ENCODE peak calls at places on chromosome 3, in eight cellular contexts. One of them, this sample, is unnamed.

GRCh38 chr3:48314542-48314941 is 18.9 kb downstream of the SPINK8 start:
- DNase-seq in HAP-1: no peak
- DNase-seq in fibroblast of mammary gland: no peak
- DNase-seq in activated effector memory CD4-positive, alpha-beta T cell treated with Interleukin-2 at 50 U/mL for 16 hours: no peak
- DNase-seq in H4: no peak
- DNase-seq in stomach: no peak
- DNase-seq in iPS-NIHi11: no peak
- DNase-seq in EH: no peak
- DNase-seq in this sample: no peak

GRCh38 chr3:138768126-138768525 is 66.6 kb downstream of the PIK3CB start:
- DNase-seq in HAP-1: no peak
- DNase-seq in fibroblast of mammary gland: no peak
- DNase-seq in activated effector memory CD4-positive, alpha-beta T cell treated with Interleukin-2 at 50 U/mL for 16 hours: no peak
- DNase-seq in H4: no peak
- DNase-seq in stomach: no peak
- DNase-seq in iPS-NIHi11: no peak
- DNase-seq in EH: no peak
- DNase-seq in this sample: no peak

GRCh38 chr3:52326976-52327375 is 10.9 kb downstream of the DNAH1 start:
- DNase-seq in HAP-1: no peak
- DNase-seq in fibroblast of mammary gland: no peak
- DNase-seq in activated effector memory CD4-positive, alpha-beta T cell treated with Interleukin-2 at 50 U/mL for 16 hours: no peak
- DNase-seq in H4: no peak
- DNase-seq in stomach: no peak
- DNase-seq in iPS-NIHi11: no peak
- DNase-seq in EH: no peak
- DNase-seq in this sample: no peak

GRCh38 chr3:36461588-36461987 is 81.3 kb downstream of the STAC start:
- DNase-seq in HAP-1: no peak
- DNase-seq in fibroblast of mammary gland: peak
- DNase-seq in activated effector memory CD4-positive, alpha-beta T cell treated with Interleukin-2 at 50 U/mL for 16 hours: no peak
- DNase-seq in H4: no peak
- DNase-seq in stomach: no peak
- DNase-seq in iPS-NIHi11: no peak
- DNase-seq in EH: peak
- DNase-seq in this sample: no peak

GRCh38 chr3:55285156-55285555 is 201.9 kb downstream of the WNT5A start:
- DNase-seq in HAP-1: no peak
- DNase-seq in fibroblast of mammary gland: peak
- DNase-seq in activated effector memory CD4-positive, alpha-beta T cell treated with Interleukin-2 at 50 U/mL for 16 hours: no peak
- DNase-seq in H4: no peak
- DNase-seq in stomach: no peak
- DNase-seq in iPS-NIHi11: no peak
- DNase-seq in EH: peak
- DNase-seq in this sample: no peak

GRCh38 chr3:107410606-107411005 is 33.4 kb downstream of the CCDC54 start:
- DNase-seq in HAP-1: no peak
- DNase-seq in fibroblast of mammary gland: no peak
- DNase-seq in activated effector memory CD4-positive, alpha-beta T cell treated with Interleukin-2 at 50 U/mL for 16 hours: no peak
- DNase-seq in H4: no peak
- DNase-seq in stomach: no peak
- DNase-seq in iPS-NIHi11: no peak
- DNase-seq in EH: no peak
- DNase-seq in this sample: no peak

GRCh38 chr3:41726891-41727290 is 235.0 kb downstream of the ULK4 start:
- DNase-seq in HAP-1: no peak
- DNase-seq in fibroblast of mammary gland: no peak
- DNase-seq in activated effector memory CD4-positive, alpha-beta T cell treated with Interleukin-2 at 50 U/mL for 16 hours: no peak
- DNase-seq in H4: no peak
- DNase-seq in stomach: no peak
- DNase-seq in iPS-NIHi11: no peak
- DNase-seq in EH: no peak
- DNase-seq in this sample: no peak

GRCh38 chr3:40912461-40912860 is 286.8 kb upstream of the CTNNB1 start:
- DNase-seq in HAP-1: no peak
- DNase-seq in fibroblast of mammary gland: no peak
- DNase-seq in activated effector memory CD4-positive, alpha-beta T cell treated with Interleukin-2 at 50 U/mL for 16 hours: no peak
- DNase-seq in H4: no peak
- DNase-seq in stomach: no peak
- DNase-seq in iPS-NIHi11: no peak
- DNase-seq in EH: no peak
- DNase-seq in this sample: no peak

GRCh38 chr3:69893274-69893673 is 106.3 kb upstream of the SAMMSON start:
- DNase-seq in HAP-1: peak
- DNase-seq in fibroblast of mammary gland: no peak
- DNase-seq in activated effector memory CD4-positive, alpha-beta T cell treated with Interleukin-2 at 50 U/mL for 16 hours: no peak
- DNase-seq in H4: no peak
- DNase-seq in stomach: no peak
- DNase-seq in iPS-NIHi11: no peak
- DNase-seq in EH: no peak
- DNase-seq in this sample: no peak

GRCh38 chr3:129106866-129107565 is 14.6 kb downstream of the RAB43 start:
- DNase-seq in HAP-1: no peak
- DNase-seq in fibroblast of mammary gland: no peak
- DNase-seq in activated effector memory CD4-positive, alpha-beta T cell treated with Interleukin-2 at 50 U/mL for 16 hours: no peak
- DNase-seq in H4: no peak
- DNase-seq in stomach: peak
- DNase-seq in iPS-NIHi11: no peak
- DNase-seq in EH: no peak
- DNase-seq in this sample: peak

GRCh38 chr3:188916934-188917391 is 254.8 kb upstream of the TPRG1 start:
- DNase-seq in HAP-1: no peak
- DNase-seq in fibroblast of mammary gland: no peak
- DNase-seq in activated effector memory CD4-positive, alpha-beta T cell treated with Interleukin-2 at 50 U/mL for 16 hours: no peak
- DNase-seq in H4: no peak
- DNase-seq in stomach: no peak
- DNase-seq in iPS-NIHi11: no peak
- DNase-seq in EH: peak
- DNase-seq in this sample: no peak

GRCh38 chr3:28317438-28318022 is 31.0 kb upstream of the ZCWPW2 start:
- DNase-seq in HAP-1: peak
- DNase-seq in fibroblast of mammary gland: peak
- DNase-seq in activated effector memory CD4-positive, alpha-beta T cell treated with Interleukin-2 at 50 U/mL for 16 hours: no peak
- DNase-seq in H4: peak
- DNase-seq in stomach: no peak
- DNase-seq in iPS-NIHi11: peak
- DNase-seq in EH: peak
- DNase-seq in this sample: peak

GRCh38 chr3:194095464-194095863 is 40.5 kb upstream of the HES1 start:
- DNase-seq in HAP-1: no peak
- DNase-seq in fibroblast of mammary gland: no peak
- DNase-seq in activated effector memory CD4-positive, alpha-beta T cell treated with Interleukin-2 at 50 U/mL for 16 hours: no peak
- DNase-seq in H4: peak
- DNase-seq in stomach: peak
- DNase-seq in iPS-NIHi11: no peak
- DNase-seq in EH: peak
- DNase-seq in this sample: peak

GRCh38 chr3:140597792-140598191 is 80.1 kb upstream of the TRIM42 start:
- DNase-seq in HAP-1: no peak
- DNase-seq in fibroblast of mammary gland: peak
- DNase-seq in activated effector memory CD4-positive, alpha-beta T cell treated with Interleukin-2 at 50 U/mL for 16 hours: no peak
- DNase-seq in H4: no peak
- DNase-seq in stomach: no peak
- DNase-seq in iPS-NIHi11: no peak
- DNase-seq in EH: no peak
- DNase-seq in this sample: no peak

GRCh38 chr3:53114011-53114400 is 16.2 kb downstream of the RFT1 start:
- DNase-seq in HAP-1: peak
- DNase-seq in fibroblast of mammary gland: peak
- DNase-seq in activated effector memory CD4-positive, alpha-beta T cell treated with Interleukin-2 at 50 U/mL for 16 hours: peak
- DNase-seq in H4: peak
- DNase-seq in stomach: peak
- DNase-seq in iPS-NIHi11: peak
- DNase-seq in EH: peak
- DNase-seq in this sample: peak

GRCh38 chr3:126056681-126057546 is 27.0 kb downstream of the SLC41A3 start:
- DNase-seq in HAP-1: no peak
- DNase-seq in fibroblast of mammary gland: peak
- DNase-seq in activated effector memory CD4-positive, alpha-beta T cell treated with Interleukin-2 at 50 U/mL for 16 hours: no peak
- DNase-seq in H4: no peak
- DNase-seq in stomach: no peak
- DNase-seq in iPS-NIHi11: no peak
- DNase-seq in EH: peak
- DNase-seq in this sample: peak

GRCh38 chr3:151638555-151638954 is 95.2 kb upstream of the AADACL2 start:
- DNase-seq in HAP-1: no peak
- DNase-seq in fibroblast of mammary gland: no peak
- DNase-seq in activated effector memory CD4-positive, alpha-beta T cell treated with Interleukin-2 at 50 U/mL for 16 hours: no peak
- DNase-seq in H4: no peak
- DNase-seq in stomach: no peak
- DNase-seq in iPS-NIHi11: no peak
- DNase-seq in EH: no peak
- DNase-seq in this sample: no peak

GRCh38 chr3:143329567-143330164 is 210.1 kb downstream of the CHST2 start:
- DNase-seq in HAP-1: peak
- DNase-seq in fibroblast of mammary gland: peak
- DNase-seq in activated effector memory CD4-positive, alpha-beta T cell treated with Interleukin-2 at 50 U/mL for 16 hours: no peak
- DNase-seq in H4: no peak
- DNase-seq in stomach: no peak
- DNase-seq in iPS-NIHi11: no peak
- DNase-seq in EH: peak
- DNase-seq in this sample: no peak

GRCh38 chr3:67655364-67656121 is 1.1 kb upstream of the SUCLG2 start:
- DNase-seq in HAP-1: no peak
- DNase-seq in fibroblast of mammary gland: no peak
- DNase-seq in activated effector memory CD4-positive, alpha-beta T cell treated with Interleukin-2 at 50 U/mL for 16 hours: peak
- DNase-seq in H4: no peak
- DNase-seq in stomach: peak
- DNase-seq in iPS-NIHi11: no peak
- DNase-seq in EH: no peak
- DNase-seq in this sample: peak

GRCh38 chr3:129016366-129016724 is 15.2 kb downstream of the EFCC1 start:
- DNase-seq in HAP-1: no peak
- DNase-seq in fibroblast of mammary gland: no peak
- DNase-seq in activated effector memory CD4-positive, alpha-beta T cell treated with Interleukin-2 at 50 U/mL for 16 hours: peak
- DNase-seq in H4: peak
- DNase-seq in stomach: peak
- DNase-seq in iPS-NIHi11: no peak
- DNase-seq in EH: no peak
- DNase-seq in this sample: no peak

GRCh38 chr3:145094355-145094941 is 1066.5 kb downstream of the PLOD2 start:
- DNase-seq in HAP-1: peak
- DNase-seq in fibroblast of mammary gland: peak
- DNase-seq in activated effector memory CD4-positive, alpha-beta T cell treated with Interleukin-2 at 50 U/mL for 16 hours: no peak
- DNase-seq in H4: peak
- DNase-seq in stomach: no peak
- DNase-seq in iPS-NIHi11: peak
- DNase-seq in EH: peak
- DNase-seq in this sample: no peak

GRCh38 chr3:112001516-112001915 is 2.8 kb downstream of the TAGLN3 start:
- DNase-seq in HAP-1: no peak
- DNase-seq in fibroblast of mammary gland: no peak
- DNase-seq in activated effector memory CD4-positive, alpha-beta T cell treated with Interleukin-2 at 50 U/mL for 16 hours: no peak
- DNase-seq in H4: no peak
- DNase-seq in stomach: no peak
- DNase-seq in iPS-NIHi11: no peak
- DNase-seq in EH: no peak
- DNase-seq in this sample: no peak

GRCh38 chr3:195802261-195802701 is 9.4 kb downstream of the MUC4 start:
- DNase-seq in HAP-1: no peak
- DNase-seq in fibroblast of mammary gland: no peak
- DNase-seq in activated effector memory CD4-positive, alpha-beta T cell treated with Interleukin-2 at 50 U/mL for 16 hours: peak
- DNase-seq in H4: no peak
- DNase-seq in stomach: no peak
- DNase-seq in iPS-NIHi11: no peak
- DNase-seq in EH: no peak
- DNase-seq in this sample: no peak

GRCh38 chr3:157388976-157389375 is 47.7 kb upstream of the PTX3 start:
- DNase-seq in HAP-1: no peak
- DNase-seq in fibroblast of mammary gland: peak
- DNase-seq in activated effector memory CD4-positive, alpha-beta T cell treated with Interleukin-2 at 50 U/mL for 16 hours: no peak
- DNase-seq in H4: no peak
- DNase-seq in stomach: no peak
- DNase-seq in iPS-NIHi11: no peak
- DNase-seq in EH: peak
- DNase-seq in this sample: no peak

GRCh38 chr3:132822266-132822665 is 100.1 kb upstream of the NPHP3 start:
- DNase-seq in HAP-1: no peak
- DNase-seq in fibroblast of mammary gland: peak
- DNase-seq in activated effector memory CD4-positive, alpha-beta T cell treated with Interleukin-2 at 50 U/mL for 16 hours: no peak
- DNase-seq in H4: no peak
- DNase-seq in stomach: no peak
- DNase-seq in iPS-NIHi11: no peak
- DNase-seq in EH: no peak
- DNase-seq in this sample: no peak

GRCh38 chr3:72164635-72164978 is 379.7 kb upstream of the PROK2 start:
- DNase-seq in HAP-1: no peak
- DNase-seq in fibroblast of mammary gland: no peak
- DNase-seq in activated effector memory CD4-positive, alpha-beta T cell treated with Interleukin-2 at 50 U/mL for 16 hours: no peak
- DNase-seq in H4: no peak
- DNase-seq in stomach: no peak
- DNase-seq in iPS-NIHi11: no peak
- DNase-seq in EH: no peak
- DNase-seq in this sample: no peak

This sample was measured in mucosa of gallbladder.